ENCODE peak calls at places on chromosome 1, in eight cellular contexts. T is stimulated activated naive CD8-positive, alpha-beta T cell treated with anti-CD3 and anti-CD28 coated beads, Interleukin-15, Interleukin-2, amounts not matched to agents 100 U/mL and 50 U/mL, for 24 hours; G is activated naive CD4-positive, alpha-beta T cell treated with anti-CD3 and anti-CD28 coated beads for 36 hours; I is GM04503; K is NCI-H2081; H is activated CD4-positive, alpha-beta T cell treated with anti-CD3 and anti-CD28 coated beads, Interleukin-2, amount 10 ng/mL, durations not matched to agents 7 days and 5 days; J is fibroblast of lung; Z is islet precursor cell. N is an unnamed sample.

GRCh38 chr1:184049836-184050468 is 1.6 kb upstream of the TSEN15 start:
- DNase-seq in K (no peak), Z (no peak), G (no peak), H (no peak), I (no peak), T (no peak), J (no peak), N (no peak)

GRCh38 chr1:230124187-230125128 is 57.4 kb downstream of the GALNT2 start:
- DNase-seq in H (peak; percentile 36), J (peak; percentile 85), G (no peak), Z (peak; percentile 71), I (no peak), T (no peak), K (no peak), N (no peak)

GRCh38 chr1:95685091-95685490 is 451.1 kb downstream of the RWDD3 start:
- DNase-seq in K (peak; percentile 58), G (no peak), T (no peak), I (no peak), Z (no peak), J (no peak), H (no peak), N (no peak)

GRCh38 chr1:117678246-117678977 is 72.6 kb downstream of the TENT5C start:
- DNase-seq in I (no peak), K (no peak), H (no peak), Z (peak; percentile 13), T (no peak), G (no peak), J (no peak), N (no peak)

GRCh38 chr1:237227507-237227906 is 185.5 kb downstream of the RYR2 start:
- DNase-seq in G (no peak), H (no peak), Z (no peak), I (no peak), K (no peak), J (no peak), T (no peak), N (no peak)

GRCh38 chr1:153598309-153599172 is 14.4 kb downstream of the S100A16 start:
- DNase-seq in G (peak; percentile 31), I (peak; percentile 33), J (peak; percentile 69), T (peak; percentile 22), Z (peak; percentile 82), H (peak; percentile 33), K (peak; percentile 53), N (no peak)

GRCh38 chr1:20551945-20552727 is at the start of gene FAM43B:
- DNase-seq in J (peak; percentile 58), I (no peak), Z (peak; percentile 85), T (peak; percentile 23), H (no peak), G (no peak), K (no peak), N (peak; percentile 65)

GRCh38 chr1:232393010-232393833 is 236.7 kb downstream of the SIPA1L2 start:
- DNase-seq in Z (no peak), T (no peak), I (no peak), J (peak; percentile 61), H (no peak), G (no peak), K (no peak), N (no peak)

GRCh38 chr1:110460253-110461220 is 9.6 kb downstream of the PROK1 start:
- DNase-seq in J (peak; percentile 58), T (peak; percentile 84), H (peak; percentile 88), Z (peak; percentile 90), G (peak; percentile 93), I (peak; percentile 34), K (peak; percentile 55), N (peak; percentile 85)

GRCh38 chr1:239386453-239387303 is at the start of gene CHRM3:
- DNase-seq in T (peak; percentile 34), I (no peak), Z (peak; percentile 90), H (peak; percentile 9), G (peak; percentile 44), K (peak; percentile 87), J (peak; percentile 74), N (peak; percentile 45)

GRCh38 chr1:200992382-200993101 is 31.0 kb downstream of the KIF21B start:
- DNase-seq in J (no peak), T (no peak), I (no peak), H (no peak), G (no peak), Z (no peak), K (peak; percentile 26), N (no peak)

GRCh38 chr1:23169727-23170335 is 1.2 kb upstream of the LUZP1 start:
- DNase-seq in J (peak; percentile 74), H (peak; percentile 11), G (peak; percentile 42), K (no peak), Z (peak; percentile 57), T (peak; percentile 26), I (peak; percentile 92), N (peak; percentile 70)

GRCh38 chr1:95236784-95237575 is 3.0 kb downstream of the RWDD3 start:
- DNase-seq in K (no peak), J (peak; percentile 70), T (no peak), I (peak; percentile 12), Z (no peak), H (no peak), G (no peak), N (no peak)

GRCh38 chr1:148372731-148373130 is 110.4 kb downstream of the PPIAL4G start:
- DNase-seq in Z (no peak), I (no peak), G (peak; percentile 82), H (peak; percentile 75), K (no peak), T (peak; percentile 27), J (peak; percentile 41), N (no peak)

GRCh38 chr1:74963120-74963519 is 171.1 kb upstream of the LHX8 start:
- DNase-seq in I (no peak), J (no peak), H (no peak), K (no peak), T (no peak), G (no peak), Z (no peak), N (no peak)

GRCh38 chr1:183881387-183882084 is 76.6 kb downstream of the RGL1 start:
- DNase-seq in K (no peak), I (no peak), T (no peak), G (no peak), J (peak; percentile 90), H (no peak), Z (peak; percentile 96), N (peak; percentile 78)

GRCh38 chr1:195591917-195592672 is 1016.1 kb downstream of the KCNT2 start:
- DNase-seq in G (no peak), K (no peak), J (peak; percentile 80), I (peak; percentile 71), Z (no peak), H (no peak), T (no peak), N (no peak)

GRCh38 chr1:53381790-53382401 is 54.0 kb upstream of the LRP8 start:
- DNase-seq in G (no peak), T (no peak), J (peak; percentile 82), K (no peak), I (no peak), H (no peak), Z (no peak), N (no peak)

GRCh38 chr1:62327360-62328051 is 8.3 kb upstream of the KANK4 start:
- DNase-seq in Z (peak; percentile 81), G (no peak), K (no peak), I (no peak), T (no peak), J (no peak), H (no peak), N (no peak)

GRCh38 chr1:232726048-232726779 is 79.0 kb upstream of the MAP10 start:
- DNase-seq in Z (peak; percentile 55), G (no peak), K (no peak), T (no peak), J (peak; percentile 92), I (peak; percentile 23), H (no peak), N (no peak)

GRCh38 chr1:183472488-183473285 is at the start of gene SMG7:
- DNase-seq in I (no peak), T (peak; percentile 55), Z (no peak), K (peak; percentile 65), J (peak; percentile 41), G (peak; percentile 65), H (peak; percentile 67), N (peak; percentile 62)

GRCh38 chr1:153790996-153791855 is 16.0 kb downstream of the SLC27A3 start:
- DNase-seq in I (peak; percentile 90), K (no peak), T (no peak), J (peak; percentile 85), G (peak; percentile 44), Z (no peak), H (peak; percentile 44), N (no peak)

GRCh38 chr1:151510957-151511635 is at the start of gene CGN:
- DNase-seq in T (peak; percentile 87), J (peak; percentile 76), I (no peak), H (peak; percentile 88), G (peak; percentile 87), K (peak; percentile 97), Z (peak; percentile 97), N (peak; percentile 91)

GRCh38 chr1:81329061-81329460 is 471.7 kb upstream of the ADGRL2 start:
- DNase-seq in H (no peak), J (no peak), G (no peak), K (no peak), T (no peak), Z (no peak), I (no peak), N (no peak)

GRCh38 chr1:151612506-151613274 is 840 bp downstream of the SNX27 start:
- DNase-seq in H (peak; percentile 26), T (peak; percentile 37), K (no peak), I (no peak), Z (peak; percentile 66), G (peak; percentile 53), J (peak; percentile 23), N (peak; percentile 62)

GRCh38 chr1:19759740-19760089 is 40.0 kb downstream of the TMCO4 start:
- DNase-seq in I (no peak), T (no peak), H (no peak), K (no peak), J (peak; percentile 70), Z (peak; percentile 76), G (no peak), N (no peak)

GRCh38 chr1:160124709-160125478 is 9.3 kb downstream of the ATP1A2 start:
- DNase-seq in I (peak; percentile 90), G (no peak), J (peak; percentile 86), H (no peak), K (no peak), T (no peak), Z (peak; percentile 81), N (no peak)

GRCh38 chr1:72283204-72284083 is 1.1 kb upstream of the NEGR1 start:
- DNase-seq in H (peak; percentile 10), Z (peak; percentile 72), T (peak; percentile 32), G (peak; percentile 31), K (peak; percentile 73), J (peak; percentile 80), I (peak; percentile 50), N (peak; percentile 79)

GRCh38 chr1:153127296-153127695 is 14.0 kb upstream of the SPRR2F start:
- DNase-seq in T (no peak), K (no peak), G (no peak), Z (no peak), H (no peak), J (no peak), I (no peak), N (no peak)